ENCODE peak calls at places on chromosome 10, in eight cellular contexts. Z, G, B, H, K, C, O and W are unnamed samples.

GRCh38 chr10:24891823-24892222 is 60.6 kb downstream of the PRTFDC1 start:
- DNase-seq in C (no peak), O (no peak), H (no peak), B (no peak), K (peak), Z (no peak), G (peak), W (no peak)

GRCh38 chr10:52609071-52609470 is 163.5 kb downstream of the MBL2 start:
- DNase-seq in K (no peak), C (no peak), Z (no peak), B (no peak), G (peak), O (no peak), H (no peak), W (no peak)

GRCh38 chr10:91034494-91035157 is 113.7 kb upstream of the ANKRD1 start:
- DNase-seq in Z (no peak), H (peak), O (no peak), G (no peak), K (no peak), B (no peak), C (peak), W (no peak)

GRCh38 chr10:34494012-34494411 is 321.1 kb downstream of the PARD3 start:
- DNase-seq in G (no peak), K (no peak), O (no peak), Z (no peak), H (no peak), C (no peak), B (no peak), W (no peak)

GRCh38 chr10:109207361-109207760 is 716.0 kb downstream of the XPNPEP1 start:
- DNase-seq in B (no peak), H (no peak), K (no peak), C (no peak), O (no peak), Z (no peak), G (no peak), W (no peak)

GRCh38 chr10:132536241-132536963 is 1.2 kb upstream of the INPP5A start:
- DNase-seq in G (no peak), O (peak), K (peak), Z (no peak), B (no peak), C (no peak), H (no peak), W (no peak)

GRCh38 chr10:72308320-72308987 is 34.7 kb downstream of the DDIT4 start:
- DNase-seq in K (peak), Z (no peak), C (peak), H (no peak), O (no peak), G (no peak), B (no peak), W (peak)

GRCh38 chr10:22321156-22321711 is 335 bp downstream of the BMI1 start:
- DNase-seq in B (no peak), C (peak), H (peak), O (peak), G (peak), K (peak), Z (no peak), W (peak)

GRCh38 chr10:132294561-132295320 is 13.0 kb downstream of the STK32C start:
- DNase-seq in H (peak), Z (no peak), C (no peak), G (peak), B (no peak), K (no peak), O (peak), W (no peak)

GRCh38 chr10:118800920-118801319 is 46.1 kb upstream of the CACUL1 start:
- DNase-seq in C (peak), Z (no peak), G (no peak), K (peak), H (no peak), O (no peak), B (no peak), W (no peak)

GRCh38 chr10:120581496-120581895 is 124.5 kb downstream of the PLPP4 start:
- DNase-seq in O (no peak), H (no peak), B (no peak), K (no peak), G (no peak), Z (no peak), C (no peak), W (no peak)

GRCh38 chr10:125159486-125159931 is 854 bp downstream of the CTBP2 start:
- DNase-seq in G (no peak), B (no peak), O (no peak), K (peak), Z (no peak), C (no peak), H (no peak), W (no peak)

GRCh38 chr10:101831169-101831811 is 12.3 kb downstream of the KCNIP2 start:
- DNase-seq in K (no peak), G (no peak), B (no peak), C (no peak), Z (no peak), H (no peak), O (no peak), W (no peak)

GRCh38 chr10:31004611-31005193 is 27.0 kb downstream of the ZNF438 start:
- DNase-seq in G (no peak), Z (no peak), H (no peak), B (no peak), K (no peak), O (no peak), C (no peak), W (no peak)

GRCh38 chr10:130022501-130023299 is 58.6 kb upstream of the EBF3 start:
- DNase-seq in Z (no peak), G (no peak), K (no peak), O (no peak), H (no peak), B (no peak), C (no peak), W (no peak)